ENCODE peak calls at places on chromosomes 13 and 19, in eight cellular contexts. E is sigmoid colon, M is left ventricle myocardium inferior, R is MM.1S, B is HCT116, D is IMR-90, F is ovary, N is body of pancreas. U is an unnamed sample. For H3K4me1, the result is how much of the 10 kb centered on the place peaks cover.

GRCh38 chr19:30447276-30447870 is 75.2 kb downstream of the ZNF536 start:
- DNase-seq in M (no peak), E (no peak), N (no peak), B (no peak), R (no peak), D (no peak), F (no peak), U (peak)

GRCh38 chr13:40637644-40638043 is 28.8 kb downstream of the FOXO1 start:
- DNase-seq in M (no peak), B (no peak), D (no peak), R (no peak), E (no peak), F (no peak), N (no peak), U (no peak)

GRCh38 chr19:18100710-18101109 is 3.1 kb downstream of the MAST3 start:
- DNase-seq in N (no peak), M (no peak), R (no peak), D (no peak), B (no peak), F (no peak), E (no peak), U (no peak)

GRCh38 chr13:85277753-85278152 is 521.5 kb downstream of the SLITRK6 start:
- DNase-seq in B (no peak), M (no peak), N (no peak), R (no peak), D (peak), F (no peak), E (no peak), U (peak)

GRCh38 chr19:36604656-36605100 is 435 bp upstream of the ZNF382 start:
- DNase-seq in N (peak), M (peak), R (no peak), E (peak), B (no peak), F (peak), D (peak), U (peak)

GRCh38 chr19:6047256-6047655 is 63.0 kb downstream of the RFX2 start:
- DNase-seq in F (no peak), M (no peak), R (no peak), E (no peak), N (no peak), D (no peak), B (no peak), U (no peak)

GRCh38 chr13:38542601-38543000 is 144.3 kb upstream of the FREM2 start:
- DNase-seq in R (no peak), N (no peak), F (no peak), D (no peak), E (no peak), B (no peak), M (no peak), U (no peak)

GRCh38 chr13:44117351-44117750 is 237.6 kb downstream of the LACC1 start:
- DNase-seq in R (peak), M (no peak), F (no peak), D (peak), E (no peak), B (no peak), N (no peak), U (peak)

GRCh38 chr19:29819300-29819699 is 7.5 kb downstream of the CCNE1 start:
- DNase-seq in F (no peak), E (no peak), N (no peak), R (no peak), B (no peak), M (no peak), D (no peak), U (no peak)

GRCh38 chr19:57719901-57720519 is 7.4 kb downstream of the ZNF671 start:
- DNase-seq in R (no peak), E (no peak), N (no peak), B (no peak), F (no peak), D (no peak), M (no peak), U (no peak)

GRCh38 chr13:41944229-41944628 is 16.7 kb downstream of the VWA8 start:
- DNase-seq in F (no peak), N (no peak), E (no peak), R (no peak), D (no peak), M (no peak), B (no peak), U (no peak)

GRCh38 chr19:36340786-36341386 is 38.1 kb downstream of the ZFP14 start:
- DNase-seq in R (no peak), M (no peak), N (no peak), B (no peak), E (no peak), F (no peak), D (no peak), U (no peak)

GRCh38 chr13:53250272-53250875 is 221.8 kb downstream of the OLFM4 start:
- DNase-seq in E (no peak), M (no peak), R (peak), F (no peak), N (peak), B (peak), D (peak), U (peak)

GRCh38 chr19:38485541-38486285 is 52.2 kb downstream of the RYR1 start:
- DNase-seq in B (no peak), N (no peak), M (no peak), F (no peak), E (no peak), R (no peak), D (no peak), U (no peak)

GRCh38 chr19:34642241-34642640 is 34.7 kb downstream of the SCGB2B2 start:
- DNase-seq in M (no peak), D (no peak), N (no peak), B (no peak), R (no peak), F (no peak), E (no peak), U (no peak)

GRCh38 chr19:36665832-36666231 is 805 bp downstream of the ZNF461 start:
- DNase-seq in R (no peak), E (no peak), F (no peak), N (no peak), D (no peak), B (no peak), M (no peak), U (no peak)

GRCh38 chr19:17610384-17610783 is 54.9 kb downstream of the COLGALT1 start:
- DNase-seq in D (peak), N (no peak), E (no peak), M (no peak), B (peak), R (peak), F (no peak), U (peak)

GRCh38 chr13:34346626-34347025 is 528.7 kb downstream of the RFC3 start:
- DNase-seq in B (no peak), E (no peak), D (no peak), M (no peak), F (no peak), N (no peak), R (no peak), U (no peak)

GRCh38 chr19:54448037-54448773 is 794 bp upstream of the LENG8 start:
- DNase-seq in E (peak), F (peak), N (peak), D (peak), B (no peak), R (peak), M (peak), U (peak)

GRCh38 chr19:29583196-29584006 is 22.7 kb upstream of the POP4 start:
- DNase-seq in M (no peak), E (no peak), D (peak), F (no peak), R (no peak), B (no peak), N (no peak), U (no peak)

GRCh38 chr13:43684947-43685725 is 101.6 kb downstream of the ENOX1 start:
- DNase-seq in N (no peak), B (no peak), R (no peak), D (no peak), E (no peak), M (no peak), F (no peak), U (no peak)

GRCh38 chr13:76383671-76384461 is 502.3 kb downstream of the KCTD12 start:
- DNase-seq in B (no peak), N (peak), D (peak), E (peak), R (no peak), M (no peak), F (no peak), U (no peak)

GRCh38 chr13:21330126-21330861 is 128.8 kb downstream of the ZDHHC20 start:
- DNase-seq in R (peak), E (no peak), D (peak), N (no peak), B (no peak), M (no peak), F (no peak), U (no peak)

GRCh38 chr13:100363351-100363750 is 225.2 kb downstream of the GGACT start:
- DNase-seq in M (no peak), R (no peak), N (no peak), B (peak), F (no peak), D (peak), E (no peak), U (peak)

GRCh38 chr13:68026077-68026476 is 795.9 kb upstream of the PCDH9 start:
- DNase-seq in B (no peak), F (no peak), D (no peak), M (no peak), N (no peak), R (no peak), E (no peak), U (no peak)
- TF ChIP-seq CTCF in B (no peak), F (no peak), D (no peak), M (no peak), N (no peak), R (no peak), E (no peak), U (no peak)

DNA sequence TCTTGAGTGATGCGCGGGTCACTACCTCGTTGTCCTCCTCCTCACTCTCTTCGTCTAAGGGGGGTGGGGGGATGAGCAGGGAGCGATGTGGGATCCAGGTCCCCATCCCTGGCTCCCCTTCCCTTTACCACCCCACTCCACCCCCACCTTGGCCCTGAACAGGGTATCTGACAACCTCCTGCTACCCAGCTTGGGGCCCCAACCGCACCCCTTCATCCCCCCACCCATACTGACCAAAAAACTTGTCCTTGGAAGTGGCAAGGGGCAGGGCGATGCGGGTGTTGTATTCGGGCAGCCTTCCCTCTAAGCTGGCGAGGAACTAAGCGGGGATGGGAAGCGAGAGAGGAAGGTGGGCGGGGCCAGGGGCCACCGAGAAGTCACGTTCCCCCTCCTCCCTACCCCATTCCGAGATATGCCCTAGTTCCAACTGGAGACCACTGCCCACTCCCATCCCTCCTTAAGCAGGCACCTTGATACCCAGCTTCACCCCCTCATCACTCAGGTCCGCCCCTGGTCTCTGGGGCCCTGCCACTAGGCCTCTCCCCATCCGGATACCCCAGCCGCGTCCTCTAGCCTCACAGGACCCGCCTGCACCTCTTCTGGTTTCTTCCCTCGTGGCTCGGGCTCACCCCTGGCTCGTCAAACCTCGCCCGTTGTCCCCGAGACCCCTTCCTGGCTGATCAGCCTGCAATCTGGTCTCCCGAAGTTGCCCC is 1.9 kb upstream of the RGL3 start:
- DNase-seq in B (no peak), M (peak), E (no peak), D (no peak), F (no peak), R (no peak), N (peak), U (no peak)
- H3K4me1 ChIP-seq in B (under half), M (half or more), E (under half), D (under half), F (under half), R (under half), N (under half), U (under half)

GRCh38 chr19:33250500-33250899 is 24.9 kb upstream of the SLC7A10 start:
- DNase-seq in D (no peak), R (no peak), M (no peak), F (no peak), E (no peak), B (no peak), N (no peak), U (no peak)

GRCh38 chr19:33249740-33250366 is 24.2 kb upstream of the SLC7A10 start:
- DNase-seq in B (no peak), F (no peak), D (no peak), E (no peak), R (no peak), N (no peak), M (no peak), U (no peak)

GRCh38 chr19:33248553-33248953 is 22.9 kb upstream of the SLC7A10 start:
- DNase-seq in B (no peak), D (no peak), E (no peak), F (no peak), N (no peak), R (no peak), M (no peak), U (no peak)

GRCh38 chr19:33248104-33248503 is 22.5 kb upstream of the SLC7A10 start:
- DNase-seq in F (no peak), D (no peak), R (no peak), E (no peak), N (no peak), M (no peak), B (no peak), U (no peak)

DNA sequence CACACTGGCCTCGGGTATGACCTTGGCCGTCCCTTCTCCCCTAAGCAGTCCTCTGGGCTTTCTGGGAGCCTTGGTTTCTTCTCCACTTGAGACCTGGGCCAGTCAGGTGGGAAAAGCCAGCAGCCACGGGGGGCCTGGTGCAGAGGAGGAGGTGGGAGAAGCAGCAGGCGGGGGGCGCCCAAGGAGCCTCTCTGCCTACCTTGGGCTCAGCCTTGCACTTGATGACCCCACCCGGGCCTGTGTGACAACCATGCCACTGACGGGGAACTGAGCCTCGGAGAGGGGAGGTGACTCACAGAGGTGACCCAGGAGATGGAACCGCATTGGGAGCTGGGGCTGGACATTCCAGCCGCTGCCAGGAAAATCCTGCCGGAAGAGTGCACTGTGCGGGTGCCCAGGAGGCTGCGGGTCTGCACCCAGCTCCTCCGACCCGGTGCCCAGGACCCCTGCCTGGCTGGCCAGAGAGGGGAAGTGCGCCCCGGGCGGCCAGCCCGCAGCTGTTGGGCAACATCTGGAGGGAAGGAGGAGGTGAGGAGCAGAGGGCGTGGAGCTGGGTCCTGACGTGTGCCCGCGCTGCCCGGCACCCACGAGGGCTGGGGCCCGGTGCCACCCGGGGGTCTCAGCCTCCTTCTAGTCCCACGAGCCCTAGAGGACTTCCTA is 23.4 kb upstream of the SLC7A10 start:
- DNase-seq in B (no peak), M (no peak), R (no peak), N (peak), F (no peak), E (no peak), D (no peak), U (no peak)
- TF ChIP-seq CTCF in B (peak), M (no peak), R (no peak), N (no peak), F (no peak), E (no peak), D (no peak), U (no peak)

GRCh38 chr13:28297341-28297740 is 159.0 kb downstream of the PAN3 start:
- DNase-seq in E (no peak), F (no peak), B (no peak), M (no peak), D (no peak), N (no peak), R (no peak), U (peak)
- H3K4me1 ChIP-seq in E (under half), F (under half), B (under half), M (under half), D (under half), N (under half), R (under half), U (under half)

GRCh38 chr13:106535552-106536243 is at the start of gene EFNB2:
- DNase-seq in E (peak), N (peak), D (peak), M (peak), R (peak), B (peak), F (peak), U (peak)
- TF ChIP-seq CTCF in E (no peak), N (peak), D (peak), M (no peak), R (peak), B (no peak), F (no peak), U (no peak)

U was measured in A673.